ENCODE peak calls at places on chromosome X, in six cellular contexts. K is NB4, P is Right ventricle myocardium superior, S is NCI-H1417 treated with DMSO at 0.1 percent for 48 hours, G is substantia nigra, M is astrocyte. V is an unnamed sample.

GRCh38 chrX:17738002-17738713 is 865 bp downstream of the SCML1 start:
- DNase-seq in M (peak), S (no peak), G (peak), P (peak), K (peak), V (no peak)

GRCh38 chrX:129606918-129607317 is 47.8 kb downstream of the APLN start:
- DNase-seq in G (peak), M (no peak), S (no peak), K (peak), P (no peak), V (peak)

GRCh38 chrX:125289209-125289608 is 30.5 kb upstream of the TEX13C start:
- DNase-seq in G (no peak), S (no peak), M (no peak), P (no peak), K (no peak), V (no peak)

GRCh38 chrX:119512145-119512800 is 44.0 kb downstream of the SLC25A5 start:
- DNase-seq in M (peak), S (peak), G (peak), K (peak), P (peak), V (peak)

GRCh38 chrX:20361081-20361889 is 94.6 kb upstream of the RPS6KA3 start:
- DNase-seq in K (peak), S (no peak), P (peak), M (peak), G (no peak), V (no peak)

GRCh38 chrX:153735274-153735673 is 10.6 kb downstream of the ABCD1 start:
- DNase-seq in K (peak), M (no peak), P (no peak), S (no peak), G (no peak), V (no peak)

GRCh38 chrX:14032383-14032782 is 2.7 kb upstream of the GEMIN8 start:
- DNase-seq in P (no peak), S (peak), G (peak), K (peak), M (no peak), V (no peak)

GRCh38 chrX:116749943-116750342 is 287.2 kb upstream of the CT83 start:
- DNase-seq in M (no peak), S (peak), G (no peak), K (no peak), P (no peak), V (no peak)

GRCh38 chrX:2370436-2370835 is 130.3 kb downstream of the DHRSX start:
- DNase-seq in K (no peak), M (peak), S (no peak), G (no peak), P (no peak), V (no peak)